ENCODE peak calls at places on chromosome 10, in seven cellular contexts. One of them, this sample, is unnamed.

GRCh38 chr10:29784175-29784773 is 149.5 kb upstream of the SVIL start:
- DNase-seq in neuronal stem cell: no peak
- DNase-seq in H1: peak; percentile 56
- DNase-seq in trophoblast cell: peak; percentile 99
- DNase-seq in mesendoderm: peak; percentile 94
- DNase-seq in mesenchymal stem cell: peak; percentile 99
- DNase-seq in IMR-90: peak; percentile 100
- DNase-seq in this sample: peak; percentile 86

GRCh38 chr10:26780793-26781601 is 79.8 kb downstream of the ABI1 start:
- DNase-seq in H1: peak; percentile 33
- DNase-seq in mesenchymal stem cell: peak; percentile 81
- DNase-seq in neuronal stem cell: no peak
- DNase-seq in IMR-90: peak; percentile 95
- DNase-seq in mesendoderm: peak; percentile 93
- DNase-seq in trophoblast cell: peak; percentile 99
- DNase-seq in this sample: peak; percentile 74

GRCh38 chr10:73494877-73495225 is 973 bp downstream of the PPP3CB start:
- DNase-seq in mesenchymal stem cell: no peak
- DNase-seq in mesendoderm: peak; percentile 0
- DNase-seq in H1: no peak
- DNase-seq in IMR-90: no peak
- DNase-seq in neuronal stem cell: no peak
- DNase-seq in trophoblast cell: peak; percentile 31
- DNase-seq in this sample: no peak

GRCh38 chr10:17835688-17836087 is 26.5 kb downstream of the MRC1 start:
- DNase-seq in mesendoderm: peak; percentile 98
- DNase-seq in H1: peak; percentile 36
- DNase-seq in IMR-90: peak; percentile 91
- DNase-seq in trophoblast cell: peak; percentile 88
- DNase-seq in neuronal stem cell: no peak
- DNase-seq in mesenchymal stem cell: peak; percentile 86
- DNase-seq in this sample: peak; percentile 38

GRCh38 chr10:80966326-80966986 is 428.8 kb downstream of the SH2D4B start:
- DNase-seq in mesenchymal stem cell: no peak
- DNase-seq in IMR-90: no peak
- DNase-seq in H1: no peak
- DNase-seq in trophoblast cell: peak; percentile 18
- DNase-seq in mesendoderm: peak; percentile 48
- DNase-seq in neuronal stem cell: no peak
- DNase-seq in this sample: no peak

GRCh38 chr10:132294561-132295320 is 13.0 kb downstream of the STK32C start:
- DNase-seq in mesenchymal stem cell: no peak
- DNase-seq in neuronal stem cell: peak; percentile 64
- DNase-seq in trophoblast cell: no peak
- DNase-seq in IMR-90: no peak
- DNase-seq in mesendoderm: peak; percentile 53
- DNase-seq in H1: no peak
- DNase-seq in this sample: peak; percentile 67

GRCh38 chr10:78986419-78986818 is 82.3 kb upstream of the ZMIZ1 start:
- DNase-seq in H1: no peak
- DNase-seq in trophoblast cell: no peak
- DNase-seq in neuronal stem cell: no peak
- DNase-seq in mesendoderm: no peak
- DNase-seq in mesenchymal stem cell: no peak
- DNase-seq in IMR-90: peak; percentile 31
- DNase-seq in this sample: no peak

GRCh38 chr10:4981722-4982471 is 18.7 kb downstream of the AKR1C1 start:
- DNase-seq in mesendoderm: peak; percentile 89
- DNase-seq in neuronal stem cell: peak; percentile 33
- DNase-seq in trophoblast cell: peak; percentile 56
- DNase-seq in mesenchymal stem cell: peak; percentile 34
- DNase-seq in IMR-90: peak; percentile 37
- DNase-seq in H1: peak; percentile 19
- DNase-seq in this sample: peak; percentile 68

GRCh38 chr10:58237014-58237830 is 30.5 kb downstream of the IPMK start:
- DNase-seq in trophoblast cell: peak; percentile 81
- DNase-seq in mesenchymal stem cell: peak; percentile 90
- DNase-seq in IMR-90: peak; percentile 92
- DNase-seq in mesendoderm: peak; percentile 70
- DNase-seq in H1: no peak
- DNase-seq in neuronal stem cell: no peak
- DNase-seq in this sample: no peak

GRCh38 chr10:53601260-53601875 is 828.8 kb upstream of the MBL2 start:
- DNase-seq in mesenchymal stem cell: peak; percentile 45
- DNase-seq in IMR-90: peak; percentile 28
- DNase-seq in neuronal stem cell: peak; percentile 9
- DNase-seq in trophoblast cell: peak; percentile 62
- DNase-seq in mesendoderm: peak; percentile 60
- DNase-seq in H1: no peak
- DNase-seq in this sample: no peak

GRCh38 chr10:47364366-47364765 is 16.2 kb downstream of the RBP3 start:
- DNase-seq in mesenchymal stem cell: no peak
- DNase-seq in IMR-90: no peak
- DNase-seq in mesendoderm: no peak
- DNase-seq in neuronal stem cell: no peak
- DNase-seq in trophoblast cell: no peak
- DNase-seq in H1: no peak
- DNase-seq in this sample: no peak

GRCh38 chr10:132231656-132232552 is 45.2 kb downstream of the DPYSL4 start:
- DNase-seq in H1: no peak
- DNase-seq in trophoblast cell: no peak
- DNase-seq in neuronal stem cell: no peak
- DNase-seq in mesenchymal stem cell: no peak
- DNase-seq in IMR-90: no peak
- DNase-seq in mesendoderm: no peak
- DNase-seq in this sample: no peak

GRCh38 chr10:91042069-91042468 is 121.2 kb upstream of the ANKRD1 start:
- DNase-seq in IMR-90: no peak
- DNase-seq in mesendoderm: no peak
- DNase-seq in trophoblast cell: no peak
- DNase-seq in H1: no peak
- DNase-seq in neuronal stem cell: no peak
- DNase-seq in mesenchymal stem cell: no peak
- DNase-seq in this sample: no peak

GRCh38 chr10:117804470-117805011 is 242.2 kb downstream of the RAB11FIP2 start:
- DNase-seq in neuronal stem cell: peak; percentile 48
- DNase-seq in mesendoderm: no peak
- DNase-seq in H1: no peak
- DNase-seq in trophoblast cell: no peak
- DNase-seq in mesenchymal stem cell: no peak
- DNase-seq in IMR-90: no peak
- DNase-seq in this sample: no peak

GRCh38 chr10:12214093-12214492 is 18.1 kb downstream of the CDC123 start:
- DNase-seq in IMR-90: no peak
- DNase-seq in mesenchymal stem cell: no peak
- DNase-seq in neuronal stem cell: no peak
- DNase-seq in mesendoderm: no peak
- DNase-seq in H1: no peak
- DNase-seq in trophoblast cell: no peak
- DNase-seq in this sample: no peak
- H3K4ac ChIP-seq in IMR-90: no peak overlapping the region
- H3K4ac ChIP-seq in mesenchymal stem cell: no peak overlapping the region
- H3K4ac ChIP-seq in neuronal stem cell: no peak overlapping the region
- H3K4ac ChIP-seq in mesendoderm: no peak overlapping the region
- H3K4ac ChIP-seq in H1: no peak overlapping the region
- H3K4ac ChIP-seq in trophoblast cell: no peak overlapping the region
- H3K4ac ChIP-seq in this sample: no peak overlapping the region

DNA sequence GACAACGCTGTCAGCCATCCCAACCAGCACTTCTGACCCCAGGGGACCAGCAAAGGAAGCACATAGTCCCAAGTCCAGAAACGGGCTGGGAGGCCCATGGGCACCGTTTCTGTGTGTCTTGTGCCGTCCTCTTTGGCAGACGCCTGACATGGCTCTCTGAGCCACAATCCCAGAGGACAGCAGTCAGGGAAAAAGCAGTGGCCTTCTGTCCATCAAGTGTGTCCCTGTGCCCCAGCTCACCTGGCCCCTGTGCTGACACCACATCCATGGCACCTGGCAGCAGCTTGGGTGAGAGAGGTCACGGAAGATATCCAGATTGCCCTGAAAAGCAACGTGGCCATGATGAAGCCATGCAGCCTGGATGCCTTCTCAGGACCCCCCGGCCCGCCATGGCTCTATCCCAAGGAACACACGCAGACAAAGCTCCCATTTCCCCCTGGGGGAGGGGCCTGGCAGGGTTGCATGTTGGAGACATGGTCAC is 38.1 kb upstream of the ANTXRL start:
- DNase-seq in neuronal stem cell: no peak
- DNase-seq in mesenchymal stem cell: no peak
- DNase-seq in mesendoderm: no peak
- DNase-seq in trophoblast cell: no peak
- DNase-seq in IMR-90: no peak
- DNase-seq in H1: no peak
- DNase-seq in this sample: peak; percentile 14
- H3K4ac ChIP-seq in neuronal stem cell: no peak overlapping the region
- H3K4ac ChIP-seq in mesenchymal stem cell: no peak overlapping the region
- H3K4ac ChIP-seq in mesendoderm: no peak overlapping the region
- H3K4ac ChIP-seq in trophoblast cell: no peak overlapping the region
- H3K4ac ChIP-seq in IMR-90: no peak overlapping the region
- H3K4ac ChIP-seq in H1: no peak overlapping the region
- H3K4ac ChIP-seq in this sample: no peak overlapping the region

GRCh38 chr10:1171182-1171581 is 115.0 kb downstream of the WDR37 start:
- DNase-seq in mesendoderm: no peak
- DNase-seq in mesenchymal stem cell: no peak
- DNase-seq in IMR-90: no peak
- DNase-seq in trophoblast cell: no peak
- DNase-seq in H1: no peak
- DNase-seq in neuronal stem cell: no peak
- DNase-seq in this sample: no peak
- H3K4ac ChIP-seq in mesendoderm: no peak overlapping the region
- H3K4ac ChIP-seq in mesenchymal stem cell: no peak overlapping the region
- H3K4ac ChIP-seq in IMR-90: no peak overlapping the region
- H3K4ac ChIP-seq in trophoblast cell: no peak overlapping the region
- H3K4ac ChIP-seq in H1: no peak overlapping the region
- H3K4ac ChIP-seq in neuronal stem cell: peak overlapping the region; percentile 1
- H3K4ac ChIP-seq in this sample: no peak overlapping the region

DNA sequence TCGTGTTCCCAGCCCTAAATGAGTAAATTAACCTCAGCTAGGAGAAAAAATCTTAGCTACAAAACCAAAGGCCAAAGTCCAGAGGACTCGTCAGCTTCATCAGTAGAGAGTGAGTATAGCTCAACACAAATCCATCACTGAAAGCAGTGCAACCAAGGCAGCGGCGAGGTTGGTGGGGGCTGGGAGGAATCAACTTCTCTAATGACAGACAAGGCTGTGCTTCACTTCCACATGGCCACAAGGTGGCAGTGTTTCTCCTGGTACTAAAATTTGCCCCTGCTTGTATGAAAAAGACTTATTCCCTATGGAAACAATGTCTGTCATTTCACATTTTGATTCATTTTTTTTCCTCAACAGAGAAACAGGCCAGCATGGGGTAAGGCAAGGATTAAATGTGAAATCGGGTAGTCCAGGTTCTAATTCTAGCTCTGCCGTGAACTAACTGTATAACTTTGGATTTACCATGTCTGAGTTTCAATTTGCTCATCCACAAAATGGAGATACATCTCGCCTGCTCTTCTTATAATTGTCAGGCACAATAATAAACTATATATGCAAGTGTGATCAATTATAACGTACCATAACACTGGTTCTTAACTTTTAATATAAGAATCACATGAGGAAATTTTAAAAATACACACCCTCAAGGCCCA is 39.3 kb downstream of the FAS start:
- DNase-seq in H1: no peak
- DNase-seq in mesenchymal stem cell: peak; percentile 79
- DNase-seq in IMR-90: peak; percentile 84
- DNase-seq in neuronal stem cell: peak; percentile 60
- DNase-seq in trophoblast cell: peak; percentile 85
- DNase-seq in mesendoderm: peak; percentile 73
- DNase-seq in this sample: peak; percentile 67
- H3K4ac ChIP-seq in H1: no peak overlapping the region
- H3K4ac ChIP-seq in mesenchymal stem cell: no peak overlapping the region
- H3K4ac ChIP-seq in IMR-90: no peak overlapping the region
- H3K4ac ChIP-seq in neuronal stem cell: no peak overlapping the region
- H3K4ac ChIP-seq in trophoblast cell: no peak overlapping the region
- H3K4ac ChIP-seq in mesendoderm: no peak overlapping the region
- H3K4ac ChIP-seq in this sample: no peak overlapping the region

GRCh38 chr10:109996225-109996624 is 11.6 kb upstream of the ADD3 start:
- DNase-seq in H1: no peak
- DNase-seq in mesenchymal stem cell: no peak
- DNase-seq in neuronal stem cell: no peak
- DNase-seq in IMR-90: no peak
- DNase-seq in trophoblast cell: no peak
- DNase-seq in mesendoderm: no peak
- DNase-seq in this sample: no peak
- H3K4ac ChIP-seq in H1: no peak overlapping the region
- H3K4ac ChIP-seq in mesenchymal stem cell: no peak overlapping the region
- H3K4ac ChIP-seq in neuronal stem cell: no peak overlapping the region
- H3K4ac ChIP-seq in IMR-90: peak overlapping the region; percentile 20
- H3K4ac ChIP-seq in trophoblast cell: no peak overlapping the region
- H3K4ac ChIP-seq in mesendoderm: no peak overlapping the region
- H3K4ac ChIP-seq in this sample: no peak overlapping the region

GRCh38 chr10:107666214-107666613 is 501.7 kb upstream of the SORCS1 start:
- DNase-seq in trophoblast cell: no peak
- DNase-seq in mesendoderm: no peak
- DNase-seq in mesenchymal stem cell: no peak
- DNase-seq in neuronal stem cell: no peak
- DNase-seq in IMR-90: no peak
- DNase-seq in H1: no peak
- DNase-seq in this sample: no peak
- H3K4ac ChIP-seq in trophoblast cell: no peak overlapping the region
- H3K4ac ChIP-seq in mesendoderm: no peak overlapping the region
- H3K4ac ChIP-seq in mesenchymal stem cell: no peak overlapping the region
- H3K4ac ChIP-seq in neuronal stem cell: no peak overlapping the region
- H3K4ac ChIP-seq in IMR-90: no peak overlapping the region
- H3K4ac ChIP-seq in H1: no peak overlapping the region
- H3K4ac ChIP-seq in this sample: no peak overlapping the region

DNA sequence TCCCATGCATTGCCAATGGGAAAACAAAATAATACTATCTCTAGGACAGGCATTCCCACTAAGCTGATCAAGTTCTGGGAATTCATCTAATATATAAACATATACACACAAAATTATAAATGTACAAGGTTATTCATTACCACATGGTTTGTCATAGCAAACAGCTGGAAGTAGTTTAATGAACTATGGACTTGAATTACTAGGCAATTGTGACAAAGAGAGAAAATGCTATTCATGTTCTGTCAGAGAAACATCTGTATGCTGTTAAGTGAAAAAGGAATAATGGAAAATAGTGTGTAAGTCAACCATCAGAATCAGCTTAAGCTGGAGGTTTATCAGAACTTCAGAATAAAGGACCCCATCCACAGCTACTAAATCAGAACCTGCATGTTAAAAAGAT is 2.8 kb downstream of the ZNF248 start:
- DNase-seq in mesendoderm: no peak
- DNase-seq in mesenchymal stem cell: no peak
- DNase-seq in neuronal stem cell: no peak
- DNase-seq in H1: no peak
- DNase-seq in IMR-90: no peak
- DNase-seq in trophoblast cell: no peak
- DNase-seq in this sample: no peak
- H3K4ac ChIP-seq in mesendoderm: no peak overlapping the region
- H3K4ac ChIP-seq in mesenchymal stem cell: no peak overlapping the region
- H3K4ac ChIP-seq in neuronal stem cell: no peak overlapping the region
- H3K4ac ChIP-seq in H1: no peak overlapping the region
- H3K4ac ChIP-seq in IMR-90: no peak overlapping the region
- H3K4ac ChIP-seq in trophoblast cell: no peak overlapping the region
- H3K4ac ChIP-seq in this sample: no peak overlapping the region

GRCh38 chr10:63391812-63392211 is 74.0 kb downstream of the JMJD1C start:
- DNase-seq in IMR-90: no peak
- DNase-seq in trophoblast cell: no peak
- DNase-seq in mesenchymal stem cell: no peak
- DNase-seq in mesendoderm: no peak
- DNase-seq in neuronal stem cell: no peak
- DNase-seq in H1: no peak
- DNase-seq in this sample: no peak
- H3K4ac ChIP-seq in IMR-90: no peak overlapping the region
- H3K4ac ChIP-seq in trophoblast cell: no peak overlapping the region
- H3K4ac ChIP-seq in mesenchymal stem cell: no peak overlapping the region
- H3K4ac ChIP-seq in mesendoderm: no peak overlapping the region
- H3K4ac ChIP-seq in neuronal stem cell: no peak overlapping the region
- H3K4ac ChIP-seq in H1: no peak overlapping the region
- H3K4ac ChIP-seq in this sample: no peak overlapping the region

This sample was measured in H9.